ENCODE peak calls at places on chromosomes 6 and 20, in six cellular contexts. Z is IMR-90, R is keratinocyte, C is neural progenitor cell, U is endodermal cell, M is colonic mucosa. F is an unnamed sample.

GRCh38 chr20:47506850-47507249 is 5.2 kb downstream of the NCOA3 start:
- DNase-seq in Z (no peak), R (no peak), C (peak; percentile 63), U (peak; percentile 24), M (no peak), F (no peak)

GRCh38 chr20:11140359-11140758 is 466.6 kb upstream of the JAG1 start:
- DNase-seq in Z (peak; percentile 84), R (peak; percentile 94), C (no peak), U (no peak), M (no peak), F (no peak)

GRCh38 chr20:44678247-44678646 is 26.7 kb upstream of the ADA start:
- DNase-seq in Z (no peak), R (no peak), C (no peak), U (no peak), M (no peak), F (no peak)

GRCh38 chr20:18224968-18225568 is 63.3 kb upstream of the ZNF133 start:
- DNase-seq in Z (peak; percentile 64), R (no peak), C (peak; percentile 73), U (peak; percentile 77), M (peak; percentile 32), F (no peak)

GRCh38 chr20:24998631-24999445 is 6.3 kb upstream of the APMAP start:
- DNase-seq in Z (peak; percentile 4), R (no peak), C (no peak), U (peak; percentile 24), M (peak; percentile 14), F (no peak)

GRCh38 chr6:165987483-165988305 is 180.0 kb downstream of the TBXT start:
- DNase-seq in Z (peak; percentile 98), R (no peak), C (peak; percentile 85), U (peak; percentile 86), M (no peak), F (peak; percentile 15)

GRCh38 chr20:16349518-16350295 is 223.5 kb downstream of the KIF16B start:
- DNase-seq in Z (peak; percentile 23), R (no peak), C (no peak), U (no peak), M (no peak), F (no peak)

GRCh38 chr6:148972481-148972880 is 225.7 kb downstream of the UST start:
- DNase-seq in Z (no peak), R (no peak), C (peak; percentile 91), U (peak; percentile 97), M (peak; percentile 63), F (peak; percentile 18)

GRCh38 chr20:62711703-62712101 is 3.1 kb downstream of the NTSR1 start:
- DNase-seq in Z (no peak), R (no peak), C (no peak), U (no peak), M (no peak), F (no peak)

GRCh38 chr6:88403486-88403885 is 237.3 kb upstream of the CNR1 start:
- DNase-seq in Z (no peak), R (no peak), C (no peak), U (no peak), M (no peak), F (no peak)

GRCh38 chr6:686528-686927 is 6.4 kb downstream of the EXOC2 start:
- DNase-seq in Z (no peak), R (no peak), C (peak; percentile 34), U (no peak), M (no peak), F (no peak)

GRCh38 chr6:34491091-34491430 is 25.2 kb downstream of the PACSIN1 start:
- DNase-seq in Z (peak; percentile 23), R (no peak), C (no peak), U (peak; percentile 63), M (no peak), F (no peak)

GRCh38 chr6:43070028-43070632 is 6.0 kb upstream of the PTK7 start:
- DNase-seq in Z (peak; percentile 76), R (no peak), C (peak; percentile 76), U (peak; percentile 71), M (no peak), F (peak; percentile 54)

GRCh38 chr20:23641936-23642751 is 4.4 kb upstream of the CST3 start:
- DNase-seq in Z (peak; percentile 87), R (no peak), C (no peak), U (no peak), M (no peak), F (peak; percentile 30)

GRCh38 chr20:19936801-19937583 is 80.2 kb upstream of the NAA20 start:
- DNase-seq in Z (no peak), R (no peak), C (no peak), U (no peak), M (no peak), F (peak; percentile 45)

GRCh38 chr6:129635396-129636164 is 74.4 kb downstream of the ARHGAP18 start:
- DNase-seq in Z (peak; percentile 81), R (no peak), C (no peak), U (no peak), M (no peak), F (no peak)

GRCh38 chr6:139392834-139393233 is 18.4 kb upstream of the CITED2 start:
- DNase-seq in Z (peak; percentile 73), R (no peak), C (no peak), U (no peak), M (no peak), F (no peak)

GRCh38 chr6:38345586-38345985 is 294.1 kb downstream of the BTBD9 start:
- DNase-seq in Z (no peak), R (no peak), C (no peak), U (no peak), M (no peak), F (no peak)

GRCh38 chr6:107956586-107957164 is 1.3 kb downstream of the SEC63 start:
- DNase-seq in Z (peak; percentile 65), R (no peak), C (no peak), U (no peak), M (no peak), F (no peak)

GRCh38 chr20:1301031-1301529 is 27.9 kb downstream of the SDCBP2 start:
- DNase-seq in Z (peak; percentile 75), R (peak; percentile 77), C (peak; percentile 43), U (peak; percentile 91), M (no peak), F (peak; percentile 68)

GRCh38 chr20:58140787-58141396 is 87.6 kb downstream of the ANKRD60 start:
- DNase-seq in Z (no peak), R (no peak), C (no peak), U (peak; percentile 13), M (no peak), F (no peak)

GRCh38 chr6:41294463-41294862 is 8.0 kb upstream of the TREM1 start:
- DNase-seq in Z (no peak), R (no peak), C (no peak), U (no peak), M (no peak), F (peak; percentile 41)

GRCh38 chr20:21398505-21399057 is 1.3 kb upstream of the NKX2-4 start:
- DNase-seq in Z (no peak), R (no peak), C (no peak), U (no peak), M (no peak), F (no peak)

GRCh38 chr6:26554669-26555504 is 16.7 kb downstream of the HMGN4 start:
- DNase-seq in Z (peak; percentile 68), R (no peak), C (peak; percentile 69), U (peak; percentile 85), M (peak; percentile 50), F (peak; percentile 74)

GRCh38 chr6:26553264-26553738 is 15.1 kb downstream of the HMGN4 start:
- DNase-seq in Z (peak; percentile 75), R (no peak), C (peak; percentile 83), U (peak; percentile 90), M (peak; percentile 82), F (peak; percentile 81)

GRCh38 chr6:26553739-26554668 is 15.8 kb downstream of the HMGN4 start:
- DNase-seq in Z (peak; percentile 92), R (peak; percentile 88), C (peak; percentile 82), U (peak; percentile 94), M (peak; percentile 89), F (peak; percentile 86)

GRCh38 chr6:26556263-26557070 is 18.3 kb downstream of the HMGN4 start:
- DNase-seq in Z (peak; percentile 97), R (peak; percentile 97), C (peak; percentile 75), U (peak; percentile 90), M (no peak), F (peak; percentile 39)

GRCh38 chr6:26555505-26556262 is 17.5 kb downstream of the HMGN4 start:
- DNase-seq in Z (peak; percentile 35), R (no peak), C (peak; percentile 48), U (peak; percentile 75), M (no peak), F (no peak)
- H3K9ac ChIP-seq in Z (no peak overlapping the region), R (no peak overlapping the region), C (no peak overlapping the region), U (peak overlapping the region; percentile 33), M (no peak overlapping the region), F (no peak overlapping the region)

DNA sequence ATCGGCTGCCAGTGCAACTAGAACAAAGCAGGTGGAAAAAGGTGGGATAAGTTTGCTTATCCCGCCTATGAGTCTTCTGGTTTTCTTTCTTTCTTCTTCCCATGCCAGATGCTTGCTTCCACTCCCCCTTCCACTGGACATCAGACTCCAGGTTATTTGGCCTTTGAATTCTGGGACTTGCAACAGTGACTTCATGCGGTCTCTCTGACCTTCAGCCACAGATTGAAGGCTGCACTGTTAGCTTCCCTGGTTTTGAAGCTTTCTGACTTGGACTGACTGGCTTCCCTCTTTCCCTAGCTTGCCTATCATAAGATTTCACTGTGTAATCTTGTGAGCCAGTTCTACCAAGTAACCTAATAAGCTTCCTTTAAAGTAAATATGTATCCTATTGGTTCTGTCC is 878.4 kb upstream of the GJE1 start:
- DNase-seq in Z (no peak), R (no peak), C (no peak), U (no peak), M (no peak), F (no peak)
- H3K27ac ChIP-seq in Z (no peak overlapping the region), R (no peak overlapping the region), C (no peak overlapping the region), U (no peak overlapping the region), M (no peak overlapping the region), F (no peak overlapping the region)

DNA sequence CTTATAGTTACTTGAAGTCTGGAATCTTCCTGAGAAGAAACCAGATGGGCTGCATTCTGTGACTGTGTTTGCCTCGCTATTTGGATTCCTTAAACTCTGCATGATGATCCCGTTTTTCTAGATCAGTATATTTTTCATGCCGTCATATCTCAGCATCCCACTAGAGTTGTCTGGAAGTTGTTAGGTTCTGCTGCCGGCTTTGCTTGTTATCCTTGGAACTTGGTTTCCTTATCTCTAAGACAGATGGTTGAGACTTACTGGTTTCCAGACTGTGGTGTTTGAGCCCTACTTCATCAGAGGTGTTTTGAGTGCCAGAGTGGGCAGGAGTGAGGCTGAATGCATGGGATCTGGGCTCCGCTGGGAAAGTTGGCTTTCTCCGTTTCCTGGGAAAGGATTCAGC is 50.3 kb downstream of the CDS2 start:
- DNase-seq in Z (no peak), R (no peak), C (no peak), U (no peak), M (no peak), F (no peak)
- H3K9ac ChIP-seq in Z (no peak overlapping the region), R (no peak overlapping the region), C (no peak overlapping the region), U (no peak overlapping the region), M (no peak overlapping the region), F (no peak overlapping the region)

DNA sequence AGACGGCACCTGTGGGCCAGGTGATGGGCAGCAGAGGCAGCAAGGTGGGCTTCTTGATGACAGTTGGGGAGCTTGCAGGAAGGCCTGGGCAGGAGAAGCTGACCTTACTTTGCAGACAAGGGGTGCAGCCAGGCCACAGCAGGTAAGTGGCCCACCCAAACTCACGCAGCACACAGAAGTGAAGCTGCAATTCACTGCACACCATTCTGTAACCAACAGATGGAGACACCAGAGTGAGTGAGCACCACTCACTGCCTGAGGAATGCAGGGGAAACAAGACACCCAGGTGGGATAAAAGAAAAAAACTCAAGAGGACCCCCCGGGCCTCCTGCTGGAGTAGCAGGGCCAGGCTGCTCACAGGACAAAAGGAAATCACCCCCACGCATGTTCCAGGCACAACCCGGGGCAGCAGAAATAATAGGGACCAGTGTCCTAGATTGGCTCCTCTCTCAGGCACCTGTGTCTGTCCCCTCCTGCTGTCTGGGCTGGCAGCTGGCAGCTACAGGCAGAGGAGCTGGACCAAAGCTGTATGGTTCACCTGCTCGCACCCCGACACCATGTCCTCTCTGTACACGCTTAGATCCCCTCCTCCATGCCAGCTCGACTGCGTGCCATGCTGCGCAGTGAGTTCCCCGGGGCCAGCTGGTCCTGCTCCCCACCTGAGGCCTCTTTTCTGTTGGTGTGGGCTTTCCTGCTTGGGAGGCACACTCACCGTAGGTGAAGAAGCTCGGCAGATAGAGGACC is 4.9 kb downstream of the MTCH1 start:
- DNase-seq in Z (no peak), R (no peak), C (peak; percentile 57), U (no peak), M (no peak), F (no peak)
- H3K27ac ChIP-seq in Z (no peak overlapping the region), R (no peak overlapping the region), C (no peak overlapping the region), U (no peak overlapping the region), M (no peak overlapping the region), F (no peak overlapping the region)

F was measured in DND-41.